ENCODE peak calls at places on chromosomes 4 and X, in eight cellular contexts. G is keratinocyte; N is ascending aorta; F is mesothelial cell of epicardium; E is CD8-positive, alpha-beta T cell; J is GM20000; D is progenitor cell of endocrine pancreas; Q is cardiac muscle cell. T is an unnamed sample.
A peak's percentile ranks its signal among the peaks of the same experiment; 100 is the strongest.

GRCh38 chrX:78375894-78376293 is 48.5 kb upstream of the CYSLTR1 start:
- DNase-seq in Q (no peak), N (no peak), J (no peak), F (no peak), E (no peak), D (no peak), G (peak; percentile 23), T (no peak)

GRCh38 chr4:73620115-73620792 is at the start of gene RASSF6:
- DNase-seq in J (peak; percentile 26), F (no peak), Q (no peak), G (no peak), D (peak; percentile 79), N (no peak), E (no peak), T (peak; percentile 34)

GRCh38 chrX:153735274-153735673 is 10.6 kb downstream of the ABCD1 start:
- DNase-seq in D (no peak), E (no peak), G (no peak), J (no peak), N (peak; percentile 30), Q (no peak), F (no peak), T (no peak)

GRCh38 chrX:70664726-70665125 is 220.1 kb downstream of the DLG3 start:
- DNase-seq in N (no peak), G (no peak), J (peak; percentile 6), D (no peak), F (no peak), E (no peak), Q (peak; percentile 40), T (peak; percentile 2)

GRCh38 chrX:150566734-150567182 is 1.7 kb upstream of the MTM1 start:
- DNase-seq in D (no peak), G (no peak), E (no peak), F (no peak), N (no peak), Q (no peak), J (no peak), T (no peak)

GRCh38 chrX:103250977-103251376 is 4.0 kb downstream of the TCEAL8 start:
- DNase-seq in F (no peak), E (no peak), Q (no peak), D (no peak), N (no peak), J (no peak), G (no peak), T (no peak)

GRCh38 chrX:130715299-130715698 is 187.7 kb downstream of the ENOX2 start:
- DNase-seq in F (no peak), N (no peak), E (no peak), Q (peak; percentile 63), G (no peak), J (peak; percentile 1), D (no peak), T (no peak)

GRCh38 chr4:154120690-154121089 is 331.8 kb upstream of the SFRP2 start:
- DNase-seq in Q (no peak), F (no peak), G (no peak), J (no peak), D (no peak), N (no peak), E (no peak), T (no peak)

GRCh38 chr4:20249333-20249732 is 2.4 kb upstream of the SLIT2 start:
- DNase-seq in D (no peak), G (no peak), J (no peak), E (no peak), F (no peak), Q (peak; percentile 76), N (no peak), T (no peak)

GRCh38 chrX:149831473-149831872 is 49.5 kb upstream of the MAGEA8 start:
- DNase-seq in D (no peak), G (no peak), E (no peak), J (no peak), F (no peak), Q (no peak), N (no peak), T (no peak)

GRCh38 chrX:147550217-147550616 is 361.5 kb upstream of the FMR1 start:
- DNase-seq in Q (no peak), F (no peak), D (no peak), N (no peak), J (no peak), E (no peak), G (no peak), T (peak; percentile 40)

GRCh38 chr4:124322234-124322831 is 390.2 kb downstream of the ANKRD50 start:
- DNase-seq in F (no peak), N (no peak), E (no peak), J (peak; percentile 18), Q (peak; percentile 77), G (no peak), D (no peak), T (no peak)
- TF ChIP-seq CTCF in F (peak; percentile 88), N (peak; percentile 37), E (peak; percentile 74), J (peak; percentile 6), Q (peak; percentile 51), G (peak; percentile 8), D (peak; percentile 70), T (peak; percentile 96)

GRCh38 chrX:52359614-52360232 is 9.1 kb upstream of the XAGE2 start:
- DNase-seq in F (no peak), J (no peak), N (no peak), D (no peak), G (no peak), E (no peak), Q (peak; percentile 60), T (no peak)
- TF ChIP-seq CTCF in F (no peak), J (no peak), N (no peak), D (no peak), G (no peak), E (no peak), Q (no peak), T (no peak)

GRCh38 chr4:24809376-24809775 is 14.0 kb downstream of the SOD3 start:
- DNase-seq in D (no peak), E (no peak), N (no peak), J (no peak), F (no peak), G (no peak), Q (no peak), T (no peak)
- TF ChIP-seq CTCF in D (peak; percentile 20), E (no peak), N (no peak), J (no peak), F (no peak), G (peak; percentile 29), Q (peak; percentile 9), T (no peak)

DNA sequence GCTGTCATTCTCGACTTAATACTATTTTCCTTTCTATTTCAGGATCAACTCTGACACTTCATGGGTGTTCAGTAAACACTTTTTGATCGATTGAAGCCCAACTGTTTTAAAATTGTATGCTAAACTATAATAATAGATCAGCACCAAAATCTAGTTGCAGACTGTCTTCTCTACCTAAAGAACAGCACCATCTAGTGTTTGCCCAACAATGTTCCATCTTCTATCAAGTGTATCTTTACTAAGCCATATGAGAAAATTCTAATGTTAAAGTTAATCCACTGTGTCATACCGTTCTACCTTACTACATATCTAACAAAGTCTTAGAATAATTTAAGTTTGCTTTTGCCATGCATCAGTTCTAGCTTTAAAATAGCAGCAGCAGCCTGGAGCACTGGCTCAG is 113.0 kb upstream of the PRDX4 start:
- DNase-seq in G (peak; percentile 9), E (no peak), Q (peak; percentile 60), D (no peak), N (no peak), J (peak; percentile 4), F (no peak), T (no peak)
- TF ChIP-seq CTCF in G (peak; percentile 50), E (no peak), Q (peak; percentile 52), D (peak; percentile 81), N (peak; percentile 9), J (no peak), F (peak; percentile 59), T (peak; percentile 44)

GRCh38 chr4:42767669-42768068 is 110.8 kb upstream of the ATP8A1 start:
- DNase-seq in Q (no peak), N (no peak), D (no peak), J (no peak), F (no peak), G (no peak), E (no peak), T (no peak)

GRCh38 chr4:42768125-42768748 is 111.3 kb upstream of the ATP8A1 start:
- DNase-seq in J (no peak), Q (no peak), G (no peak), E (no peak), F (no peak), D (no peak), N (no peak), T (peak; percentile 13)
- TF ChIP-seq CTCF in J (no peak), Q (no peak), G (no peak), E (no peak), F (no peak), D (peak; percentile 39), N (no peak), T (peak; percentile 32)

GRCh38 chr4:113978105-113978504 is 1.3 kb downstream of the ARSJ start:
- DNase-seq in D (no peak), E (no peak), G (no peak), F (no peak), N (no peak), J (no peak), Q (no peak), T (no peak)

GRCh38 chr4:113978561-113979156 is 788 bp downstream of the ARSJ start:
- DNase-seq in N (no peak), Q (peak; percentile 25), F (no peak), E (no peak), J (no peak), D (no peak), G (no peak), T (peak; percentile 19)

GRCh38 chr4:113979973-113980615 is 647 bp upstream of the ARSJ start:
- DNase-seq in E (no peak), F (no peak), G (no peak), J (no peak), D (no peak), N (no peak), Q (peak; percentile 54), T (no peak)

GRCh38 chr4:113976937-113977855 is 2.3 kb downstream of the ARSJ start:
- DNase-seq in D (no peak), Q (peak; percentile 18), F (no peak), J (no peak), E (no peak), G (no peak), N (no peak), T (no peak)

DNA sequence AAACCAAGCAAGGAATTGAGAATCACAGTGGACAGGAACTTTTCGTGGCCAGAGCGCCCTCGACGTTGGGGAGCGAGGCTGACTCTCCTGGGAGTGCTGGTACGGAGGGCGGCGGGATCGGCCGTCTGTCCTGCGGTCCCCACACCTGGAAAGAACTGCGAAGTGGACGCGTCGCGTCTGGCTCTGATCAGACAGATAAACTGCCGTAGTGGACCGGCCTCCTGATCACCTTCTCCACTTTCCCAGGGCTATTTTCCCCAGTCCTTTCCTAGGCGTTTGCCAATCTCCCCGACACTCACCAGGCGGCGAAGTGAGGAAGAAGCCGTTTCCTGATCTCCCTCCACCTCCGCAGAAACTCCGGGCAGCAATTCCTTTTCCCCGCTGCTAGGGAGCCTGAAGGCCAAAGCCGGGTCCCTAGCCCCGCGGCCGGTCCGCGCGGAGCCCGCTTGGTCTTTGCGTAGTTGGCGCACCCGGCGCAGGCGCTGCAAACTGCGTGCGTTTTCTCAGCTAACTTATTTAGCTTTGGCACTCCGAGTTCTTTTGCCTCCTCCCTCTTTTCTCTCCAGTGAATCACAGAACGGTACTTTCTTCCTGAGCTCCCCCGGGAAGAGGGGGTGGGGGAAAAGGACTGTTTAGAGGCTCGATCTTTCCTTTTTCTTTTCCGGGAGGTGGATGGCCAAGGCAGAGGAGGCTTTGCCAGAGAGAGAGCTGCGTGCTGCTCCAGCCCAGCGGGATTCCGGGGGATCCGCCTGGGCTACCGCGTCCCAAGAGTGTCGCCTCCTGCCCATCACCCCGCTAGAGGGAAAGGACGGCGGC is at the start of gene ARSJ:
- DNase-seq in D (peak; percentile 53), N (peak; percentile 85), E (no peak), J (no peak), Q (peak; percentile 89), G (no peak), F (peak; percentile 36), T (peak; percentile 65)
- TF ChIP-seq CTCF in D (no peak), N (no peak), E (no peak), J (no peak), Q (peak; percentile 23), G (no peak), F (no peak), T (no peak)